ENCODE peak calls at places on chromosome 1, in seven cellular contexts. K is stomach; J is stimulated activated naive CD8-positive, alpha-beta T cell treated with anti-CD3 and anti-CD28 coated beads, Interleukin-15, Interleukin-2, amounts not matched to agents 100 U/mL and 50 U/mL, for 24 hours; N is activated effector memory CD4-positive, alpha-beta T cell treated with Interleukin-2 at 50 U/mL for 16 hours; E is NCI-H1105; L is activated naive CD4-positive, alpha-beta T cell; M is NAMALWA. H is an unnamed sample.
A peak's percentile ranks its signal among the peaks of the same experiment; 100 is the strongest.

GRCh38 chr1:205505791-205506190 is 1.3 kb downstream of the CDK18 start:
- DNase-seq in K (peak; percentile 38), J (no peak), N (no peak), E (no peak), L (no peak), M (no peak), H (no peak)

GRCh38 chr1:153447498-153448170 is 12.8 kb downstream of the S100A7 start:
- DNase-seq in K (no peak), J (no peak), N (no peak), E (no peak), L (no peak), M (no peak), H (no peak)

GRCh38 chr1:206944703-206945102 is 1.6 kb downstream of the PIGR start:
- DNase-seq in K (no peak), J (no peak), N (no peak), E (no peak), L (no peak), M (no peak), H (peak; percentile 61)

GRCh38 chr1:9922342-9922741 is 12.3 kb upstream of the CTNNBIP1 start:
- DNase-seq in K (no peak), J (no peak), N (no peak), E (no peak), L (no peak), M (no peak), H (no peak)

GRCh38 chr1:153538315-153538821 is 2.4 kb downstream of the S100A5 start:
- DNase-seq in K (peak; percentile 40), J (no peak), N (no peak), E (no peak), L (no peak), M (no peak), H (no peak)

GRCh38 chr1:42176902-42177519 is 12.5 kb upstream of the GUCA2A start:
- DNase-seq in K (no peak), J (no peak), N (no peak), E (peak; percentile 48), L (no peak), M (peak; percentile 61), H (no peak)

GRCh38 chr1:21265644-21266043 is 24.6 kb downstream of the ECE1 start:
- DNase-seq in K (no peak), J (no peak), N (no peak), E (no peak), L (no peak), M (no peak), H (no peak)

GRCh38 chr1:90502696-90503095 is 214.4 kb downstream of the BARHL2 start:
- DNase-seq in K (no peak), J (no peak), N (no peak), E (no peak), L (no peak), M (no peak), H (no peak)

GRCh38 chr1:182527680-182528079 is 61.4 kb downstream of the RNASEL start:
- DNase-seq in K (no peak), J (no peak), N (no peak), E (no peak), L (no peak), M (peak; percentile 53), H (no peak)

GRCh38 chr1:192729500-192729899 is 79.3 kb upstream of the RGS2 start:
- DNase-seq in K (no peak), J (no peak), N (no peak), E (no peak), L (no peak), M (no peak), H (no peak)